ENCODE peak calls at places on chromosomes 2 and 18, in ten cellular contexts. H, D, G, A, N, U, S, B, Y and E are unnamed samples.
A peak's percentile ranks its signal among the peaks of the same experiment; 100 is the strongest.

GRCh38 chr2:237213325-237214040 is 127.8 kb downstream of the COPS8 start:
- DNase-seq in H (peak; percentile 43), D (no peak), G (no peak), A (peak; percentile 85), N (peak; percentile 50), U (no peak), S (peak; percentile 73), B (no peak), Y (peak; percentile 67), E (no peak)

GRCh38 chr2:62441421-62441820 is 64.6 kb downstream of the TMEM17 start:
- DNase-seq in H (no peak), D (no peak), G (no peak), A (no peak), N (no peak), U (no peak), S (no peak), B (no peak), Y (no peak), E (no peak)

GRCh38 chr2:29187926-29188325 is 72.7 kb downstream of the CLIP4 start:
- DNase-seq in H (no peak), D (no peak), G (no peak), A (no peak), N (no peak), U (no peak), S (no peak), B (no peak), Y (no peak), E (peak; percentile 14)

GRCh38 chr18:67520276-67521035 is 3.9 kb upstream of the DSEL start:
- DNase-seq in H (no peak), D (no peak), G (no peak), A (no peak), N (no peak), U (no peak), S (peak; percentile 11), B (no peak), Y (peak; percentile 56), E (peak; percentile 56)

GRCh38 chr18:64803471-64803870 is 654.6 kb upstream of the LINC00305 start:
- DNase-seq in H (no peak), D (no peak), G (no peak), A (no peak), N (no peak), U (no peak), S (no peak), B (no peak), Y (no peak), E (no peak)

GRCh38 chr2:151857650-151858049 is 29.4 kb upstream of the ARL5A start:
- DNase-seq in H (peak; percentile 58), D (no peak), G (no peak), A (no peak), N (no peak), U (no peak), S (no peak), B (no peak), Y (no peak), E (no peak)

GRCh38 chr2:240499309-240500301 is 58.2 kb downstream of the ANKMY1 start:
- DNase-seq in H (no peak), D (no peak), G (peak; percentile 51), A (no peak), N (no peak), U (no peak), S (no peak), B (no peak), Y (no peak), E (no peak)

GRCh38 chr2:165008916-165009315 is 53.6 kb upstream of the SLC38A11 start:
- DNase-seq in H (peak; percentile 49), D (no peak), G (no peak), A (no peak), N (no peak), U (no peak), S (peak; percentile 47), B (no peak), Y (no peak), E (no peak)

GRCh38 chr2:129199501-129199900 is 780.0 kb upstream of the RAB6C start:
- DNase-seq in H (no peak), D (no peak), G (no peak), A (no peak), N (no peak), U (no peak), S (no peak), B (no peak), Y (no peak), E (no peak)

GRCh38 chr2:229270551-229271410 is at the start of gene PID1:
- DNase-seq in H (peak; percentile 44), D (no peak), G (peak; percentile 79), A (peak; percentile 77), N (peak; percentile 48), U (no peak), S (peak; percentile 42), B (peak; percentile 88), Y (peak; percentile 29), E (no peak)

GRCh38 chr2:156452971-156453370 is 16.8 kb downstream of the GPD2 start:
- DNase-seq in H (no peak), D (no peak), G (no peak), A (no peak), N (no peak), U (no peak), S (no peak), B (no peak), Y (no peak), E (no peak)

GRCh38 chr2:217035967-217036366 is 176.1 kb upstream of the TNP1 start:
- DNase-seq in H (no peak), D (no peak), G (no peak), A (peak; percentile 55), N (peak; percentile 54), U (no peak), S (peak; percentile 8), B (no peak), Y (peak; percentile 28), E (no peak)

GRCh38 chr2:239267411-239267941 is 133.3 kb downstream of the HDAC4 start:
- DNase-seq in H (peak; percentile 80), D (peak; percentile 73), G (peak; percentile 87), A (peak; percentile 57), N (peak; percentile 65), U (peak; percentile 95), S (peak; percentile 83), B (peak; percentile 55), Y (peak; percentile 82), E (peak; percentile 38)

GRCh38 chr2:203803046-203803429 is 64.5 kb upstream of the CTLA4 start:
- DNase-seq in H (no peak), D (no peak), G (no peak), A (no peak), N (no peak), U (no peak), S (no peak), B (no peak), Y (no peak), E (no peak)

GRCh38 chr2:225041210-225041870 is 928 bp downstream of the DOCK10 start:
- DNase-seq in H (peak; percentile 44), D (peak; percentile 13), G (peak; percentile 69), A (peak; percentile 57), N (peak; percentile 12), U (peak; percentile 52), S (peak; percentile 23), B (peak; percentile 43), Y (peak; percentile 24), E (no peak)
- H3K4me3 ChIP-seq in H (peak overlapping the region; percentile 86), D (peak overlapping the region; percentile 87), G (peak overlapping the region; percentile 57), A (peak overlapping the region; percentile 50), N (peak overlapping the region; percentile 43), U (peak overlapping the region; percentile 85), S (no peak overlapping the region), B (peak overlapping the region; percentile 69), Y (peak overlapping the region; percentile 76), E (peak overlapping the region; percentile 87)

DNA sequence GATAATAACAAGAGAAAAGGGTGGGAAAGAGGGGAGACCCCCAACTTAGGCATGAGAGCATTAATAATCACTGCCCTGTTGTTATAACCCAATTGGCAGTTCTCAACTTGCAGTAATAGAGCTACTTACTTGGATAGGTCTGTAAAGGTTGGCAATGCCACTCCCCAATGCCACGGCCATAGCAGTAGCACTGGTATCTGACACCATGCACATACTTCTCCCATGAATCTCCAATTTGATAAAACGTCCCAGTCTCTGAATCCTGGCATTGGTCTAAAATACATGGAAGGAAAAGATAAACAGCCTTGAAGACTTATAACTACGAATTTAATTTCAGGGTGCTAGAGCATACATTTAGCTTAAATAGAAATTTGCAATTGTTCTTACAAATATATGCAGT is 16.8 kb downstream of the FN1 start:
- DNase-seq in H (no peak), D (no peak), G (no peak), A (no peak), N (no peak), U (no peak), S (no peak), B (no peak), Y (no peak), E (no peak)
- H3K36me3 ChIP-seq in H (peaks cover 43% of the 10 kb centered on the region), D (no peaks in the 10 kb centered on the region), G (peaks cover 24% of the 10 kb centered on the region), A (no peaks in the 10 kb centered on the region), N (peaks cover 70% of the 10 kb centered on the region), U (no peaks in the 10 kb centered on the region), S (no peaks in the 10 kb centered on the region), B (peaks cover 3% of the 10 kb centered on the region), Y (peaks cover 79% of the 10 kb centered on the region), E (peaks cover 29% of the 10 kb centered on the region)

GRCh38 chr2:11156396-11157075 is 1.3 kb downstream of the SLC66A3 start:
- DNase-seq in H (no peak), D (no peak), G (no peak), A (peak; percentile 54), N (no peak), U (no peak), S (no peak), B (no peak), Y (no peak), E (no peak)

GRCh38 chr2:11155326-11156059 is at the start of gene SLC66A3:
- DNase-seq in H (peak; percentile 86), D (no peak), G (no peak), A (no peak), N (no peak), U (peak; percentile 86), S (peak; percentile 91), B (peak; percentile 97), Y (peak; percentile 79), E (peak; percentile 47)

GRCh38 chr2:11158916-11159573 is 3.8 kb downstream of the SLC66A3 start:
- DNase-seq in H (no peak), D (no peak), G (no peak), A (no peak), N (no peak), U (no peak), S (no peak), B (peak; percentile 28), Y (no peak), E (no peak)

GRCh38 chr2:11157731-11158130 is 2.5 kb downstream of the SLC66A3 start:
- DNase-seq in H (no peak), D (no peak), G (no peak), A (no peak), N (no peak), U (no peak), S (no peak), B (no peak), Y (no peak), E (no peak)

GRCh38 chr2:11157296-11157695 is 2.0 kb downstream of the SLC66A3 start:
- DNase-seq in H (no peak), D (no peak), G (no peak), A (no peak), N (no peak), U (no peak), S (no peak), B (no peak), Y (no peak), E (no peak)
- H3K4me3 ChIP-seq in H (no peak overlapping the region), D (no peak overlapping the region), G (no peak overlapping the region), A (no peak overlapping the region), N (no peak overlapping the region), U (no peak overlapping the region), S (no peak overlapping the region), B (no peak overlapping the region), Y (no peak overlapping the region), E (no peak overlapping the region)

GRCh38 chr2:71611781-71612545 is 158.6 kb downstream of the DYSF start:
- DNase-seq in H (no peak), D (no peak), G (peak; percentile 41), A (peak; percentile 7), N (no peak), U (no peak), S (no peak), B (no peak), Y (no peak), E (no peak)
- H3K36me3 ChIP-seq in H (no peaks in the 10 kb centered on the region), D (no peaks in the 10 kb centered on the region), G (no peaks in the 10 kb centered on the region), A (no peaks in the 10 kb centered on the region), N (peaks cover 19% of the 10 kb centered on the region), U (no peaks in the 10 kb centered on the region), S (no peaks in the 10 kb centered on the region), B (no peaks in the 10 kb centered on the region), Y (no peaks in the 10 kb centered on the region), E (no peaks in the 10 kb centered on the region)